ENCODE peak calls at places on chromosome 5, in four cellular contexts. M is PC-3, T is HCT116, C is endothelial cell of umbilical vein. Y is an unnamed sample.
A peak's percentile ranks its signal among the peaks of the same experiment; 100 is the strongest.

GRCh38 chr5:132388244-132389050 is 18.9 kb downstream of the SLC22A5 start:
- DNase-seq in T (no peak), C (peak; percentile 95), M (peak; percentile 66), Y (no peak)

GRCh38 chr5:71757590-71758543 is 38.8 kb downstream of the CARTPT start:
- DNase-seq in M (peak; percentile 72), C (peak; percentile 85), T (peak; percentile 61), Y (peak; percentile 40)

GRCh38 chr5:7850533-7851239 is at the start of gene CFAP90:
- DNase-seq in C (peak; percentile 40), T (no peak), M (peak; percentile 46), Y (no peak)

GRCh38 chr5:149445739-149446369 is 66.8 kb upstream of the IL17B start:
- DNase-seq in T (no peak), M (peak; percentile 93), C (peak; percentile 89), Y (no peak)

GRCh38 chr5:180315762-180316212 is 23.9 kb upstream of the MAPK9 start:
- DNase-seq in M (peak; percentile 66), C (peak; percentile 58), T (peak; percentile 19), Y (no peak)

GRCh38 chr5:108728566-108729305 is 19.0 kb upstream of the FER start:
- DNase-seq in T (no peak), C (peak; percentile 12), M (no peak), Y (no peak)

GRCh38 chr5:43497311-43498104 is 13.8 kb upstream of the TMEM267 start:
- DNase-seq in C (no peak), M (no peak), T (no peak), Y (no peak)

GRCh38 chr5:5523066-5523505 is 100.6 kb downstream of the ICE1 start:
- DNase-seq in T (peak; percentile 6), M (peak; percentile 10), C (no peak), Y (no peak)

GRCh38 chr5:78649220-78649700 is 688 bp upstream of the LHFPL2 start:
- DNase-seq in C (peak; percentile 35), M (peak; percentile 21), T (no peak), Y (no peak)

GRCh38 chr5:142110046-142110531 is 1.5 kb downstream of the NDFIP1 start:
- DNase-seq in T (no peak), M (peak; percentile 29), C (peak; percentile 41), Y (no peak)

GRCh38 chr5:177309351-177310191 is 2.1 kb downstream of the MXD3 start:
- DNase-seq in M (peak; percentile 94), C (peak; percentile 73), T (peak; percentile 81), Y (no peak)

GRCh38 chr5:96017951-96018350 is 56.3 kb upstream of the ELL2 start:
- DNase-seq in M (peak; percentile 19), C (no peak), T (no peak), Y (no peak)

GRCh38 chr5:96026334-96027065 is 64.8 kb upstream of the ELL2 start:
- DNase-seq in T (peak; percentile 27), M (peak; percentile 82), C (no peak), Y (peak; percentile 12)

GRCh38 chr5:96023518-96023917 is 61.9 kb upstream of the ELL2 start:
- DNase-seq in C (peak; percentile 34), T (no peak), M (peak; percentile 64), Y (no peak)

GRCh38 chr5:96024683-96025475 is 63.2 kb upstream of the ELL2 start:
- DNase-seq in M (peak; percentile 8), T (no peak), C (no peak), Y (no peak)

DNA sequence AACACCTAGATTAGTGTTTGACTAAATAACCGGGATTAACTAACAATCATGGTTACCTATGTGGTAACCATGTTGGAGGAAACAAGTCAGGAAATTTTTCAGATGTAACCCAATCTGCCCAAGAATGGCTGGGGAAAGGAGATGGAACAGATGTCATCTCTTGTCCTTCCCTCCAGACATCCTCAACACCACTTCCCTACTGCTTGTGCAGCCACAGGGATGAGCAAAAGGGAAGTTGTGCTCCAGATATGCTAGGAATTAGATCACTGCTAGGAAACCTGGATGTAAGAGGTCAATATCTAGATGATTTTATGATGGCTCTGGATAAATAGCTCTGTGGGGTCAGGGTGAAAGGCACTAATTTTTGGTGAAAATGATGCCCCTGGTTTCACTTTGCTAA is 61.3 kb upstream of the ELL2 start:
- DNase-seq in M (no peak), T (no peak), C (peak; percentile 3), Y (no peak)
- H3K9ac ChIP-seq in M (no peak overlapping the region), T (no peak overlapping the region), C (no peak overlapping the region), Y (no peak overlapping the region)

GRCh38 chr5:154474267-154474956 is 3.6 kb downstream of the HAND1 start:
- DNase-seq in M (no peak), T (no peak), C (no peak), Y (no peak)
- H3K4me3 ChIP-seq in M (no peak overlapping the region), T (no peak overlapping the region), C (no peak overlapping the region), Y (peak overlapping the region; percentile 62)

GRCh38 chr5:126449751-126450271 is 26.6 kb downstream of the GRAMD2B start:
- DNase-seq in M (peak; percentile 70), C (peak; percentile 49), T (no peak), Y (no peak)

GRCh38 chr5:126450388-126450787 is 27.2 kb downstream of the GRAMD2B start:
- DNase-seq in M (no peak), T (no peak), C (no peak), Y (no peak)

GRCh38 chr5:126452477-126452876 is 29.3 kb downstream of the GRAMD2B start:
- DNase-seq in M (no peak), T (no peak), C (no peak), Y (no peak)

GRCh38 chr5:126448720-126449119 is 25.5 kb downstream of the GRAMD2B start:
- DNase-seq in T (no peak), M (no peak), C (no peak), Y (no peak)

DNA sequence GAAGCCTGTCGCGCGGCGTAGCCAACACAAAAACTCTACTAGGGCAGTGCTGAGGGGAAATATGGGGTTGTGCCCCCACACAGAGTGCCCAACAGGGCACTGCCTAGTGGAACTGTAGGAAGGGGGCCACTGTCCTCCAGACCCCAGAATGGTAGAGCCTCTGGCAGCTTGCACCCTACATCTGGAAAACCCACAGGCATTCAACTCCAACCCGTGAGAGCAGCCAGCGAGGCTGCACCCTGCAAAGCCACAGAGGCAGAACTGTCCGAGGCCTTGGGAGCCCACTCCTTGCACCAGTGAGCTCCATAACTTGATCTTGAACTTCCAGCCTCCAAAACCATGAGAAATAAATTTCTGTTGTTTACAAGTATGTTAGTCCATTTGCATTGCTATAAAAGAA is 27.7 kb downstream of the GRAMD2B start:
- DNase-seq in M (no peak), C (no peak), T (no peak), Y (no peak)
- H3K9ac ChIP-seq in M (no peak overlapping the region), C (no peak overlapping the region), T (no peak overlapping the region), Y (no peak overlapping the region)

DNA sequence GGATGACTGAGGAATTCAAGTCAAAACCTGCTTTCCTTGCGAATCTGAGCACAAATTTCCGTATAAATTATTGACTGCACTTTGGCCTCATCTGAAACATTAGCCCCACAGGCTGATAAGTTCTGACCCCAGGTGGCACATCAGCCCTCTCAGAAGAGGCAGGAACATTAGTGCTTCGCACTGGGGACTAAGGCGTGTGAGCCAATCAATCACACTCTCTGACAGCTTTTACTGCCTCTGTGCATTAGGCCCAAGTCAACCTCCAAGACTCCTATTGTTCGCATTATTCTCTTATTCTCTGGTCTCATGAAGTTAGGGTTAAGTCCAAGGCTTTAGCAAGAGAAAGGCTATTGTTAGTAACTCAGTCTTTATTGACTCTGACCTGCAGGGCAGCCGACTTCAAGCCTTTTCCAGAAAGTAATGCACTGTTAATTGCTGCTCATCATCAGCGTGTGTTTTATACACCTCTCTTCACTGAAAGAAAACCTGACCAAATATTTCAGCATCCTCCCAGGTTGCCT is 84.1 kb downstream of the ZNF608 start:
- DNase-seq in M (no peak), T (peak; percentile 70), C (peak; percentile 45), Y (no peak)
- H3K4me3 ChIP-seq in M (no peak overlapping the region), T (peak overlapping the region; percentile 38), C (no peak overlapping the region), Y (no peak overlapping the region)

GRCh38 chr5:62616615-62617277 is 38.1 kb downstream of the LRRC70 start:
- DNase-seq in C (no peak), T (no peak), M (no peak), Y (no peak)

GRCh38 chr5:62614355-62614754 is 35.7 kb downstream of the LRRC70 start:
- DNase-seq in T (no peak), M (no peak), C (no peak), Y (no peak)

GRCh38 chr5:62621280-62621679 is 42.7 kb downstream of the LRRC70 start:
- DNase-seq in M (no peak), T (no peak), C (no peak), Y (no peak)

GRCh38 chr5:62617943-62618342 is 39.3 kb downstream of the LRRC70 start:
- DNase-seq in T (no peak), M (no peak), C (no peak), Y (no peak)
- H3K9ac ChIP-seq in T (no peak overlapping the region), M (no peak overlapping the region), C (no peak overlapping the region), Y (no peak overlapping the region)

GRCh38 chr5:60842859-60843692 is 993 bp downstream of the ELOVL7 start:
- DNase-seq in T (no peak), M (no peak), C (peak; percentile 8), Y (no peak)
- H3K4me3 ChIP-seq in T (peak overlapping the region; percentile 84), M (peak overlapping the region; percentile 57), C (no peak overlapping the region), Y (peak overlapping the region; percentile 88)

GRCh38 chr5:98454407-98454806 is 319.1 kb upstream of the RGMB start:
- DNase-seq in M (peak; percentile 12), C (no peak), T (no peak), Y (no peak)
- H3K9ac ChIP-seq in M (no peak overlapping the region), C (peak overlapping the region; percentile 23), T (no peak overlapping the region), Y (no peak overlapping the region)

GRCh38 chr5:105230516-105230915 is 1667.9 kb upstream of the NUDT12 start:
- DNase-seq in M (no peak), C (no peak), T (no peak), Y (no peak)
- H3K4me3 ChIP-seq in M (no peak overlapping the region), C (no peak overlapping the region), T (no peak overlapping the region), Y (no peak overlapping the region)

Y was measured in SK-N-MC.